ENCODE peak calls at places on chromosomes 6 and 20, in eight cellular contexts. P is H1, M is sigmoid colon, A is A549, Q is GM12878, S is HepG2, X is stomach, D is tibial nerve. L is an unnamed sample.

GRCh38 chr6:75334266-75335040 is 49.9 kb upstream of the TMEM30A start:
- DNase-seq in Q (no peak), S (no peak), P (peak), A (no peak), X (no peak), D (no peak), M (no peak), L (no peak)

GRCh38 chr6:166411721-166412151 is 29.0 kb upstream of the MPC1 start:
- DNase-seq in D (no peak), P (no peak), M (no peak), A (no peak), Q (no peak), X (no peak), S (no peak), L (no peak)

GRCh38 chr6:3233321-3233720 is 5.9 kb upstream of the TUBB2B start:
- DNase-seq in Q (no peak), P (no peak), D (no peak), A (no peak), X (no peak), M (no peak), S (no peak), L (no peak)

GRCh38 chr6:72580281-72580940 is 41.5 kb upstream of the KCNQ5 start:
- DNase-seq in D (no peak), Q (no peak), M (no peak), S (peak), X (no peak), P (peak), A (peak), L (no peak)

GRCh38 chr6:104957301-104958177 is 632 bp downstream of the LIN28B start:
- DNase-seq in M (no peak), Q (no peak), D (no peak), S (peak), X (no peak), A (peak), P (peak), L (no peak)

GRCh38 chr6:146914563-146915483 is 289.4 kb upstream of the STXBP5 start:
- DNase-seq in D (peak), X (no peak), Q (no peak), A (peak), S (no peak), M (peak), P (no peak), L (peak)

GRCh38 chr6:47934023-47934422 is 152.2 kb downstream of the OPN5 start:
- DNase-seq in P (no peak), S (no peak), A (no peak), M (no peak), Q (no peak), D (no peak), X (no peak), L (no peak)

GRCh38 chr6:162625846-162626540 is 101.6 kb downstream of the PRKN start:
- DNase-seq in M (no peak), S (no peak), P (no peak), Q (no peak), A (no peak), X (no peak), D (no peak), L (no peak)

GRCh38 chr6:82144007-82144851 is 103.3 kb downstream of the IBTK start:
- DNase-seq in P (no peak), X (no peak), M (no peak), D (peak), Q (peak), A (peak), S (peak), L (no peak)

GRCh38 chr20:57135875-57136274 is 130.6 kb downstream of the BMP7 start:
- DNase-seq in D (no peak), M (no peak), P (no peak), Q (no peak), X (no peak), S (no peak), A (no peak), L (no peak)

GRCh38 chr6:33742092-33742491 is 4.6 kb downstream of the IP6K3 start:
- DNase-seq in D (no peak), S (no peak), P (no peak), X (no peak), Q (no peak), A (no peak), M (no peak), L (no peak)

GRCh38 chr6:109139109-109139508 is 43.8 kb downstream of the CEP57L1 start:
- DNase-seq in Q (no peak), A (no peak), X (no peak), P (no peak), S (peak), D (no peak), M (no peak), L (no peak)

GRCh38 chr20:57047281-57048026 is 219.0 kb downstream of the BMP7 start:
- DNase-seq in Q (no peak), D (no peak), A (peak), S (peak), P (no peak), X (no peak), M (peak), L (no peak)

GRCh38 chr6:105851586-105851985 is 234.6 kb upstream of the PRDM1 start:
- DNase-seq in P (no peak), X (no peak), S (no peak), A (no peak), D (no peak), M (no peak), Q (no peak), L (no peak)

GRCh38 chr20:41608606-41609005 is 9.6 kb downstream of the CHD6 start:
- DNase-seq in M (no peak), Q (no peak), P (no peak), S (no peak), D (no peak), X (no peak), A (no peak), L (no peak)

GRCh38 chr20:1894471-1894950 is 696 bp upstream of the SIRPA start:
- DNase-seq in A (peak), X (peak), M (peak), D (no peak), S (no peak), Q (no peak), P (no peak), L (peak)
- TF ChIP-seq EP300 in A (no peak), X (no peak), M (no peak), D (peak), S (no peak), Q (no peak), P (no peak), L (no peak)

DNA sequence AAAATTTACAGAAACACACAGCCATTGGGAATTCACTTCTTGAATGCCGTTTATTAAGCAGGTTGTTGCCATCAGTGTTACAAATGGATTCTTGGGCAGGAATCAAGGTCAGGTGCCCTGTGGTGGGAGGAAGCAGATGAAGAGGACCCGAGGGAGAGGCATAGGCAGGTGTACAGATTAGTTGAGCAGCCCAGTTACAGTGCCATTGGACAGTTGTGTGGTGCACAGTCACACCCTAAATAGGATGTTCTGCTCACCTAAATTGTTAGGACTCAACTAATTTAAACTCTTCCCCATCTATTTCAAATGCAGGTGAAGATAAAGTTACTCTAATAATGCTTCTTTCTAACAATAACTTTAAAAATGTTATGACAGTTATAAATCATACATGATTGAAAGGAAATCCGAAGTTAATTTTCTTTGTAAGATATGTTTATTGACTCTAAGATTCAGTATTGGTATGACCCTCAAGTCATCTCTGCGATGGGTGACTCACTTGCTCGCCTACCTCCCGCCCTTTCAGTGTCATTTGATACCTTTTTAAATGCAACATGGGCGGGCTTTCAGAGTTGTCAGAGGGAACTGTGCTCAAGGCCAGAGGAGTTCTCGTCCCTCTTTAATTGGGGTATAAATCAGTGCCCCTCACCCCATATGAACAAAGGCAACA is 35.0 kb downstream of the DSE start:
- DNase-seq in D (no peak), X (no peak), Q (no peak), A (no peak), M (no peak), P (no peak), S (no peak), L (no peak)
- H3K27ac ChIP-seq in D (peak), X (no peak), Q (peak), A (no peak), M (peak), P (no peak), S (no peak), L (no peak)

GRCh38 chr6:139290787-139291294 is 957 bp downstream of the TXLNB start:
- DNase-seq in X (no peak), Q (peak), M (peak), A (no peak), S (no peak), P (no peak), D (peak), L (no peak)
- TF ChIP-seq EP300 in X (no peak), Q (peak), M (peak), A (no peak), S (no peak), P (no peak), D (peak), L (no peak)

DNA sequence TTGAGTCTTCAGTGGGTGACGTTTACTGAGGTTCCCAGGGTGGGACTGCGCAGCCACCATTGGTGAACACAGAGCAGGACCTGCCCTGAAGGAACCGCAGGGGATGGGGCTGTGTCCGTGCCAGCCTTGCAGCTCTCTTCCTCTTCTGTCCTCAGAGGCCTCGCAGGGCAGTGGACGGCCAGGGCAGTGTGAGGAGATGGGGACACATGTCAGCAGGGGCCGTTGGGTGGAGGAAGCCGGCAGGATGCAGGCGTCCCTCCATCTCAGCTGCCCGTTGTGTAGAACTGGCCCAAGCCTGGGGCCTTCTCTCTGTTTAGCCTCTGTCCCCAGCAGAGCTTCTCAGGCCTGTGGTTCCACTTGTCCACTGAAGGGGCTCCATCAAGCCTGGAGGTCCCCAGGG is 53.6 kb upstream of the SMOC2 start:
- DNase-seq in D (no peak), M (no peak), X (no peak), Q (no peak), S (no peak), A (no peak), P (no peak), L (no peak)
- H3K27ac ChIP-seq in D (no peak), M (no peak), X (no peak), Q (no peak), S (no peak), A (no peak), P (no peak), L (no peak)

GRCh38 chr20:24634855-24635254 is 165.4 kb downstream of the SYNDIG1 start:
- DNase-seq in P (no peak), Q (no peak), M (no peak), A (peak), X (no peak), S (peak), D (no peak), L (no peak)
- TF ChIP-seq EP300 in P (no peak), Q (no peak), M (no peak), A (peak), X (no peak), S (no peak), D (no peak), L (no peak)

DNA sequence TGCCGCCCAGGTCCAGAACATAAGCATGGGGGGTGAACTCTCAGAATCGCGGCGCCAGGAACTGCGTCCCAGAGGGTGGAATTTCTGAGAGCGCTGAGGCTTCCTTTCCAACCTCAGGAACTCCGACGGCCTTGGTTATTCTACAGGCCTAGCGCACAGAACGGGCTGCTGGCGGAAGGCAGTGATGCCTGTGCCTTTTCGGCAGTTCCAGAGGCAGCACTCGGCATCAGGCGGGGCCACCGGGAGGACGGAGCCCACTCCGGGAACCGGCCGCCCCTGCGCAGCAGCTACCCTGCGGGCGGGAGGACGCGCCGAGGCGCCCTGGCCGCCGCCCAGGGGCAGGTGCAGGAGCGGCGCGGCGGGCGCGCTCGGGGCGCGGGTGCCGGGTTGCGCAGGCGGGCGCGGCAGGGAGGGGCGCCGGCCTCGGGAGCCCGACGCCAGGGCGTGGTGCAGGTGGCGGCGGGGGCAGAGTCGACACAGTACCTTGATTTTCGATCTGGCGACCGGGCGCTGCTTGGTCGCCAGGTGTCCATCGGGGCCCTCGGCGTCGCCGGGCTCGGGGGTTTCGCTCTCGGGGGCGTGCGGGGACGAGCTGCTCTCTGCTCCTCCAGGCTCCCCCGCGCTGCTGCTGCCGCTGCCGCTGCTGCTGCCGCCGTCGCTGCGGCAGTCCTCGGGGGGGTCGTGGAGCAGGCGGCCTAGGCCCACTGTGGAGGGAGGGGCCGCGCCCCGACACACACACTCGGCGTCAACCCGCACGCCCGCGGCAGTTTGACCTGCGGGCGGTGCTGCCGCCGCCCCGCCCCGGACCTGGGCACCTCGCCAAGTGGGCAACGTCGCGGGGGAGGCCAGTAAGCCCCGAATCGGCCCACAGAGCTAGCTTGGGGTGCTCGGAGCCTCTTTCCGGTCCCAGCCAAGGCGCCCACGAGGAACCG is 1.3 kb downstream of the OVOL2 start:
- DNase-seq in X (peak), D (no peak), S (no peak), M (no peak), P (no peak), A (no peak), Q (no peak), L (no peak)
- H3K27ac ChIP-seq in X (peak), D (peak), S (no peak), M (peak), P (no peak), A (peak), Q (no peak), L (no peak)

L was measured in ovary.